ENCODE peak calls at places on chromosomes 7 and 10, in five cellular contexts. J, G, L, B and H are unnamed samples.

GRCh38 chr7:29080803-29081202 is 65.5 kb downstream of the CPVL start:
- DNase-seq in J (no peak), G (no peak), L (no peak), B (no peak), H (no peak)

GRCh38 chr10:5447611-5448071 is 35.3 kb downstream of the NET1 start:
- DNase-seq in J (no peak), G (no peak), L (no peak), B (no peak), H (peak)

GRCh38 chr7:85001493-85002345 is 185.1 kb downstream of the SEMA3D start:
- DNase-seq in J (no peak), G (no peak), L (no peak), B (no peak), H (peak)

GRCh38 chr7:45689011-45689796 is 115.0 kb downstream of the ADCY1 start:
- DNase-seq in J (no peak), G (no peak), L (peak), B (no peak), H (peak)

GRCh38 chr7:141167376-141167964 is 93.6 kb downstream of the TMEM178B start:
- DNase-seq in J (no peak), G (no peak), L (no peak), B (no peak), H (no peak)

GRCh38 chr10:102835007-102835482 is 2.2 kb downstream of the CYP17A1 start:
- DNase-seq in J (peak), G (peak), L (peak), B (peak), H (peak)

GRCh38 chr10:29651767-29652166 is 17.0 kb upstream of the SVIL start:
- DNase-seq in J (no peak), G (no peak), L (no peak), B (no peak), H (no peak)

GRCh38 chr7:102410123-102410522 is 14.0 kb downstream of the PRKRIP1 start:
- DNase-seq in J (no peak), G (no peak), L (no peak), B (no peak), H (no peak)

GRCh38 chr10:11612004-11613001 is 853 bp upstream of the USP6NL start:
- DNase-seq in J (no peak), G (no peak), L (no peak), B (no peak), H (no peak)